ENCODE peak calls at places on chromosomes 2 and 18, in six cellular contexts. One of them, this sample, is unnamed.

GRCh38 chr2:71148506-71149063 is 18.2 kb downstream of the MPHOSPH10 start:
- DNase-seq in uterus: no peak
- DNase-seq in IMR-90: no peak
- DNase-seq in stomach: no peak
- DNase-seq in breast epithelium: no peak
- DNase-seq in cardiac muscle cell: no peak
- DNase-seq in this sample: no peak

GRCh38 chr2:45123521-45124191 is 114.4 kb upstream of the SIX2 start:
- DNase-seq in uterus: no peak
- DNase-seq in breast epithelium: no peak
- DNase-seq in cardiac muscle cell: no peak
- DNase-seq in stomach: no peak
- DNase-seq in IMR-90: no peak
- DNase-seq in this sample: no peak

GRCh38 chr2:235325126-235325525 is 168.7 kb upstream of the AGAP1 start:
- DNase-seq in stomach: no peak
- DNase-seq in breast epithelium: no peak
- DNase-seq in IMR-90: no peak
- DNase-seq in uterus: no peak
- DNase-seq in cardiac muscle cell: no peak
- DNase-seq in this sample: no peak

GRCh38 chr2:228866044-228866443 is 405.0 kb downstream of the PID1 start:
- DNase-seq in stomach: no peak
- DNase-seq in cardiac muscle cell: no peak
- DNase-seq in uterus: no peak
- DNase-seq in IMR-90: no peak
- DNase-seq in breast epithelium: no peak
- DNase-seq in this sample: no peak

GRCh38 chr2:36348721-36349120 is 6.9 kb upstream of the CRIM1 start:
- DNase-seq in breast epithelium: no peak
- DNase-seq in IMR-90: peak; percentile 58
- DNase-seq in cardiac muscle cell: no peak
- DNase-seq in uterus: no peak
- DNase-seq in stomach: no peak
- DNase-seq in this sample: no peak

GRCh38 chr2:53403836-53404413 is 363.7 kb upstream of the CHAC2 start:
- DNase-seq in breast epithelium: no peak
- DNase-seq in IMR-90: peak; percentile 79
- DNase-seq in cardiac muscle cell: peak; percentile 8
- DNase-seq in uterus: no peak
- DNase-seq in stomach: no peak
- DNase-seq in this sample: no peak

GRCh38 chr18:50654658-50655550 is 95.0 kb downstream of the MAPK4 start:
- DNase-seq in cardiac muscle cell: peak; percentile 33
- DNase-seq in breast epithelium: no peak
- DNase-seq in stomach: no peak
- DNase-seq in IMR-90: no peak
- DNase-seq in uterus: no peak
- DNase-seq in this sample: peak; percentile 74

GRCh38 chr18:8045890-8046289 is 478.8 kb downstream of the PTPRM start:
- DNase-seq in cardiac muscle cell: no peak
- DNase-seq in uterus: no peak
- DNase-seq in stomach: no peak
- DNase-seq in breast epithelium: no peak
- DNase-seq in IMR-90: no peak
- DNase-seq in this sample: no peak

GRCh38 chr2:105438104-105438929 is 39.5 kb upstream of the FHL2 start:
- DNase-seq in IMR-90: peak; percentile 52
- DNase-seq in stomach: peak; percentile 65
- DNase-seq in breast epithelium: no peak
- DNase-seq in uterus: peak; percentile 25
- DNase-seq in cardiac muscle cell: peak; percentile 51
- DNase-seq in this sample: peak; percentile 50

GRCh38 chr18:37662546-37663339 is 97.1 kb upstream of the CELF4 start:
- DNase-seq in IMR-90: no peak
- DNase-seq in cardiac muscle cell: no peak
- DNase-seq in stomach: no peak
- DNase-seq in breast epithelium: no peak
- DNase-seq in uterus: no peak
- DNase-seq in this sample: no peak

GRCh38 chr2:48515588-48515987 is 14.4 kb upstream of the STON1 start:
- DNase-seq in IMR-90: no peak
- DNase-seq in breast epithelium: no peak
- DNase-seq in stomach: no peak
- DNase-seq in uterus: peak; percentile 56
- DNase-seq in cardiac muscle cell: no peak
- DNase-seq in this sample: no peak

GRCh38 chr2:227388537-227389011 is 825 bp upstream of the SCYGR1 start:
- DNase-seq in uterus: no peak
- DNase-seq in IMR-90: peak; percentile 98
- DNase-seq in stomach: no peak
- DNase-seq in breast epithelium: no peak
- DNase-seq in cardiac muscle cell: peak; percentile 97
- DNase-seq in this sample: no peak

GRCh38 chr2:21039979-21040467 is 3.9 kb downstream of the APOB start:
- DNase-seq in IMR-90: no peak
- DNase-seq in cardiac muscle cell: no peak
- DNase-seq in breast epithelium: no peak
- DNase-seq in stomach: no peak
- DNase-seq in uterus: no peak
- DNase-seq in this sample: no peak

GRCh38 chr18:13271512-13271911 is 53.0 kb downstream of the LDLRAD4 start:
- DNase-seq in cardiac muscle cell: no peak
- DNase-seq in breast epithelium: no peak
- DNase-seq in uterus: no peak
- DNase-seq in stomach: no peak
- DNase-seq in IMR-90: no peak
- DNase-seq in this sample: no peak

GRCh38 chr2:240387325-240387668 is 48.2 kb upstream of the GPC1 start:
- DNase-seq in breast epithelium: no peak
- DNase-seq in cardiac muscle cell: no peak
- DNase-seq in stomach: no peak
- DNase-seq in IMR-90: no peak
- DNase-seq in uterus: no peak
- DNase-seq in this sample: no peak

GRCh38 chr2:233449071-233449901 is 95.0 kb downstream of the DGKD start:
- DNase-seq in uterus: no peak
- DNase-seq in breast epithelium: no peak
- DNase-seq in cardiac muscle cell: peak; percentile 72
- DNase-seq in stomach: no peak
- DNase-seq in IMR-90: peak; percentile 48
- DNase-seq in this sample: peak; percentile 24

GRCh38 chr2:127218843-127219715 is 1.0 kb downstream of the CYP27C1 start:
- DNase-seq in cardiac muscle cell: peak; percentile 13
- DNase-seq in uterus: no peak
- DNase-seq in IMR-90: no peak
- DNase-seq in stomach: no peak
- DNase-seq in breast epithelium: no peak
- DNase-seq in this sample: no peak

GRCh38 chr2:127219716-127220090 is 396 bp downstream of the CYP27C1 start:
- DNase-seq in IMR-90: no peak
- DNase-seq in breast epithelium: no peak
- DNase-seq in uterus: no peak
- DNase-seq in stomach: no peak
- DNase-seq in cardiac muscle cell: no peak
- DNase-seq in this sample: no peak

GRCh38 chr2:127217470-127218325 is 2.4 kb downstream of the CYP27C1 start:
- DNase-seq in uterus: no peak
- DNase-seq in stomach: no peak
- DNase-seq in cardiac muscle cell: no peak
- DNase-seq in IMR-90: no peak
- DNase-seq in breast epithelium: no peak
- DNase-seq in this sample: no peak

GRCh38 chr2:127220807-127221527 is 868 bp upstream of the CYP27C1 start:
- DNase-seq in IMR-90: no peak
- DNase-seq in breast epithelium: no peak
- DNase-seq in uterus: no peak
- DNase-seq in stomach: no peak
- DNase-seq in cardiac muscle cell: peak; percentile 7
- DNase-seq in this sample: no peak

GRCh38 chr2:127220102-127220806 is at the start of gene CYP27C1:
- DNase-seq in stomach: no peak
- DNase-seq in uterus: no peak
- DNase-seq in IMR-90: no peak
- DNase-seq in cardiac muscle cell: peak; percentile 32
- DNase-seq in breast epithelium: no peak
- DNase-seq in this sample: no peak
- H3K27ac ChIP-seq in stomach: no peak within 1 kb of the TSS
- H3K27ac ChIP-seq in uterus: peak within 1 kb of the TSS; percentile 19
- H3K27ac ChIP-seq in IMR-90: no peak within 1 kb of the TSS
- H3K27ac ChIP-seq in cardiac muscle cell: no peak within 1 kb of the TSS
- H3K27ac ChIP-seq in breast epithelium: peak within 1 kb of the TSS; percentile 20
- H3K27ac ChIP-seq in this sample: no peak within 1 kb of the TSS

GRCh38 chr2:157170299-157170698 is 87.2 kb upstream of the GALNT5 start:
- DNase-seq in cardiac muscle cell: peak; percentile 21
- DNase-seq in stomach: no peak
- DNase-seq in breast epithelium: no peak
- DNase-seq in uterus: no peak
- DNase-seq in IMR-90: peak; percentile 65
- DNase-seq in this sample: no peak

GRCh38 chr2:157174321-157174720 is 83.2 kb upstream of the GALNT5 start:
- DNase-seq in cardiac muscle cell: no peak
- DNase-seq in IMR-90: peak; percentile 38
- DNase-seq in uterus: no peak
- DNase-seq in stomach: no peak
- DNase-seq in breast epithelium: no peak
- DNase-seq in this sample: no peak

GRCh38 chr2:157173740-157174184 is 83.7 kb upstream of the GALNT5 start:
- DNase-seq in IMR-90: peak; percentile 100
- DNase-seq in uterus: no peak
- DNase-seq in cardiac muscle cell: peak; percentile 99
- DNase-seq in stomach: no peak
- DNase-seq in breast epithelium: no peak
- DNase-seq in this sample: no peak

GRCh38 chr2:157172239-157172638 is 85.3 kb upstream of the GALNT5 start:
- DNase-seq in cardiac muscle cell: no peak
- DNase-seq in stomach: no peak
- DNase-seq in IMR-90: peak; percentile 52
- DNase-seq in uterus: no peak
- DNase-seq in breast epithelium: no peak
- DNase-seq in this sample: no peak

DNA sequence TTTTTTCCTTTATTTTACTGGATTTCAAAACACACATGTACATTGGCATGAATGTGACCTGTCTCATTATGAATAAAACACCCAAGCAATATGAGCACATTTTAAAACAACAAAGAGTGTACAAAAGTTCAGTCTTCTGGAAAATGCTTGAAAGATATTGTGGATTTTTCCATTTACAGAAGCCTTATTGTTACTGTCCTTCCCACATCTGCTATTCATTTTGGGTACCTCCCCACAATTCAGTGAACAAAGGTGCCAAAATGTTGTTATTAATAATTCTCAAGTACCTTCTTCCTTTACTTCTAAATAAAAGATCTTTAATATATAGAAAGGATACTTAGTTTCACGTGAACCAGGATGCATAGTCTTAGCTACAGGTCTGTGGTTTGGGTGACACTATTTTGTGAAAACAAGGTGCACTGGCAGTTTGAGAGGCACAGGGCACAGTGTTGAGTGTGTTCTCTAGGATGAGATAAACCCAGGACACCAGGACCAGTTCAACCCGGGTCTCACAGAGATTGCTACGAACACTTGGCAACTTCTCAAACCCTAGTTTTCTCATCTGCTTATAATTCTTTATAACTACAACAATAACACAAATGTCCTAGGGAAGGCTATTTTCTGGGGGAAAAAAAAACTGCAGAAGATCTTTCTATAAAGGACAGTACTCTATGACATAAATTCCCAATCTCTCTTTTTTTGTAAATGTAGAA is 84.5 kb upstream of the GALNT5 start:
- DNase-seq in breast epithelium: no peak
- DNase-seq in IMR-90: peak; percentile 59
- DNase-seq in stomach: no peak
- DNase-seq in cardiac muscle cell: peak; percentile 68
- DNase-seq in uterus: no peak
- DNase-seq in this sample: no peak
- TF ChIP-seq CTCF in breast epithelium: no peak
- TF ChIP-seq CTCF in IMR-90: no peak
- TF ChIP-seq CTCF in stomach: no peak
- TF ChIP-seq CTCF in cardiac muscle cell: no peak
- TF ChIP-seq CTCF in uterus: no peak
- TF ChIP-seq CTCF in this sample: no peak

DNA sequence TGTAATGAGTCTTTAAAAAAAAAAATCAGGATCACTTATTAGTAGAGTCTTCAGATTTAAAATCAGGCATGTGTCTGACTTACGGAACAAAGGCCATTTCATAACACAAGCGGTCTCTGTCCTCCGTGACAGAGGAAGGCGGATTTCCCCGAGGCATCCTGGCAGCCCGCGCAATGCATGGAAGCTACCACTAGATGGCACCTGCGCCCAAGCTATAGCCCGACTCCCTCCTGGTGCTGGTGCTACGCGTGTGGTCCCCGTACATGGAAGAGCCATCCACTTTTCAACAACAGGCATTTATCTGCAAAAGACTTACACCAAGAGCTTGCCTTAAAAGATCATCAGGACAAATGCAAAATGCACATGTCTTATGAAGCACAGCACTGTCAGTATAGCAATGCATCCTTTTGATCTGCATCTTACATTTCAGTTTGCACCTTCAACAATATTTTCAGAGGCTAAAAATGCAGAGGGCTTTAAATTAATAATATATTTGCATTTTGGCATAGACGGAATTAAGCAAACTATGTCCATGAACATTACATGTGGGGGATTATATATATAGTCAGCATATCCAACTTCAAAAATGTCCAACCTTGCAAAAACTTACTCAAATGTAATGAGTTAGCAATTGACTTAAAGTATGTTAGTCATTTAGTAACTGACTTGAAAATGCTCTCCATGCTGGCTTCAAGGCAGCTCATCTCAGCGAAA is 96.0 kb downstream of the ZNF516 start:
- DNase-seq in cardiac muscle cell: peak; percentile 87
- DNase-seq in uterus: peak; percentile 92
- DNase-seq in breast epithelium: peak; percentile 84
- DNase-seq in stomach: peak; percentile 86
- DNase-seq in IMR-90: peak; percentile 77
- DNase-seq in this sample: peak; percentile 67
- H3K27ac ChIP-seq in cardiac muscle cell: no peak overlapping the region
- H3K27ac ChIP-seq in uterus: peak overlapping the region; percentile 85
- H3K27ac ChIP-seq in breast epithelium: no peak overlapping the region
- H3K27ac ChIP-seq in stomach: no peak overlapping the region
- H3K27ac ChIP-seq in IMR-90: no peak overlapping the region
- H3K27ac ChIP-seq in this sample: no peak overlapping the region

GRCh38 chr2:6222296-6222695 is 530.1 kb downstream of the SOX11 start:
- DNase-seq in cardiac muscle cell: no peak
- DNase-seq in IMR-90: no peak
- DNase-seq in breast epithelium: no peak
- DNase-seq in stomach: no peak
- DNase-seq in uterus: no peak
- DNase-seq in this sample: no peak

GRCh38 chr2:6228251-6228650 is 536.1 kb downstream of the SOX11 start:
- DNase-seq in breast epithelium: no peak
- DNase-seq in uterus: no peak
- DNase-seq in IMR-90: no peak
- DNase-seq in stomach: no peak
- DNase-seq in cardiac muscle cell: no peak
- DNase-seq in this sample: no peak

DNA sequence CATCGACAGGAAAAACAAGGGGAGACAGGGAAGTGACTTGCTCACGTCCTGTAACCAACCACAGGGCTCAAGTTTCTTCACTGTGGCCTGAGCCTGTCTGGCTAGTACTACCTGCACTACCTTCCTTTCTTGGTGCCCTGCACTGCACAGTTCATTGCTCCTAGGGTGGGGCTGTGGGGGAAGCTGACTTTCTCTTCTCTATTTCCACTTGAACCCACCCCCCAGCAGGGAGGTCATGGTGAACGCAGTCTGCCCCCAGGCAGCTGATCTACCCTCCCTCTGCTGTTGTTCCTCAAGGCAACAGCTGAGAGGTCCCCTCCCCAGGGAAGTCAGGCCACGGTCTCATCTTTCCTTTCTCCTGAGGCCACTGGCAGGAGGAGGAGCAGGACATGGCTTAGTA is 532.1 kb downstream of the SOX11 start:
- DNase-seq in stomach: no peak
- DNase-seq in IMR-90: no peak
- DNase-seq in cardiac muscle cell: no peak
- DNase-seq in uterus: no peak
- DNase-seq in breast epithelium: no peak
- DNase-seq in this sample: no peak
- TF ChIP-seq CTCF in stomach: no peak
- TF ChIP-seq CTCF in IMR-90: no peak
- TF ChIP-seq CTCF in cardiac muscle cell: no peak
- TF ChIP-seq CTCF in uterus: no peak
- TF ChIP-seq CTCF in breast epithelium: no peak
- TF ChIP-seq CTCF in this sample: no peak

This sample was measured in gastrocnemius medialis.